ENCODE peak calls at places on chromosomes 7 and 10, in six cellular contexts. S, N, W, V, T and K are unnamed samples.

GRCh38 chr7:96182424-96183158 is 139.3 kb downstream of the SLC25A13 start:
- DNase-seq in W (no peak), V (no peak), T (no peak), N (no peak), S (no peak), K (no peak)

GRCh38 chr10:119268871-119269506 is 61.6 kb downstream of the GRK5 start:
- DNase-seq in W (no peak), T (no peak), V (peak), N (no peak), S (no peak), K (no peak)

GRCh38 chr10:49488056-49488455 is 50.9 kb downstream of the ERCC6 start:
- DNase-seq in S (no peak), W (peak), V (no peak), N (no peak), T (no peak), K (no peak)

GRCh38 chr10:124701881-124702656 is 42.1 kb downstream of the FAM53B start:
- DNase-seq in W (no peak), T (no peak), V (peak), S (no peak), N (no peak), K (no peak)

GRCh38 chr10:112259688-112260087 is 23.5 kb upstream of the TECTB start:
- DNase-seq in S (no peak), N (no peak), T (no peak), V (no peak), W (no peak), K (no peak)

GRCh38 chr10:30990971-30991646 is 40.6 kb downstream of the ZNF438 start:
- DNase-seq in V (no peak), W (no peak), N (no peak), S (no peak), T (no peak), K (no peak)

GRCh38 chr10:86341361-86341811 is 25.2 kb downstream of the GRID1 start:
- DNase-seq in W (peak), N (no peak), S (no peak), V (no peak), T (no peak), K (peak)

GRCh38 chr10:48279081-48279751 is 4.7 kb upstream of the FRMPD2 start:
- DNase-seq in V (no peak), N (no peak), S (no peak), W (no peak), T (no peak), K (no peak)

GRCh38 chr10:97399843-97400545 is 1.1 kb downstream of the RRP12 start:
- DNase-seq in V (peak), N (peak), W (peak), S (peak), T (peak), K (peak)

GRCh38 chr7:54811016-54811924 is 52.3 kb upstream of the SEC61G start:
- DNase-seq in N (no peak), T (no peak), V (no peak), W (no peak), S (peak), K (peak)

GRCh38 chr7:4097001-4097609 is 585.0 kb upstream of the FOXK1 start:
- DNase-seq in S (no peak), V (no peak), N (no peak), W (no peak), T (no peak), K (no peak)

GRCh38 chr7:135206887-135207738 is 4.2 kb downstream of the WDR91 start:
- DNase-seq in N (no peak), T (no peak), S (no peak), W (no peak), V (no peak), K (no peak)

GRCh38 chr10:4527281-4527960 is 298.6 kb upstream of the AKR1E2 start:
- DNase-seq in N (no peak), W (no peak), V (no peak), T (no peak), S (peak), K (peak)

GRCh38 chr10:17026686-17027485 is 102.7 kb downstream of the CUBN start:
- DNase-seq in S (peak), N (no peak), W (no peak), V (no peak), T (no peak), K (peak)

GRCh38 chr10:111360260-111360925 is 283.6 kb downstream of the ADRA2A start:
- DNase-seq in T (peak), S (peak), W (peak), V (peak), N (peak), K (peak)

GRCh38 chr10:22606164-22606614 is 108.2 kb downstream of the PIP4K2A start:
- DNase-seq in N (no peak), S (peak), V (peak), W (no peak), T (no peak), K (peak)

GRCh38 chr10:29663718-29664117 is 28.9 kb upstream of the SVIL start:
- DNase-seq in N (no peak), S (no peak), V (no peak), W (no peak), T (no peak), K (no peak)

GRCh38 chr10:132780356-132780755 is 5.6 kb downstream of the NKX6-2 start:
- DNase-seq in N (no peak), V (no peak), S (no peak), W (no peak), T (no peak), K (no peak)

GRCh38 chr10:130335336-130335735 is 199.1 kb downstream of the GLRX3 start:
- DNase-seq in N (no peak), W (no peak), T (no peak), S (no peak), V (no peak), K (no peak)

GRCh38 chr7:158535079-158535478 is 52.5 kb downstream of the PTPRN2 start:
- DNase-seq in S (no peak), N (no peak), T (no peak), V (no peak), W (no peak), K (no peak)

GRCh38 chr7:154842608-154843007 is 160.3 kb downstream of the PAXIP1 start:
- DNase-seq in S (peak), V (no peak), N (no peak), T (no peak), W (peak), K (no peak)

GRCh38 chr10:102677736-102678354 is 33.6 kb downstream of the TRIM8 start:
- DNase-seq in T (no peak), W (no peak), S (no peak), V (no peak), N (no peak), K (no peak)

GRCh38 chr7:82443044-82443800 is at the start of gene CACNA2D1:
- DNase-seq in S (no peak), W (peak), T (peak), V (peak), N (no peak), K (peak)

GRCh38 chr7:140230517-140230861 is 53.7 kb upstream of the KDM7A start:
- DNase-seq in W (peak), N (no peak), V (peak), T (peak), S (no peak), K (peak)

GRCh38 chr7:1076184-1077072 is 11.5 kb upstream of the GPER1 start:
- DNase-seq in V (no peak), N (no peak), W (no peak), T (no peak), S (no peak), K (peak)
- TF ChIP-seq EZH2phosphoT487 in V (no peak), N (no peak), W (no peak), T (no peak), S (no peak), K (no peak)

GRCh38 chr7:47255007-47255406 is 326.9 kb downstream of the TNS3 start:
- DNase-seq in N (no peak), W (no peak), V (no peak), S (no peak), T (no peak), K (no peak)
- H3K9ac ChIP-seq in N (no peak), W (no peak), V (no peak), S (no peak), T (no peak), K (no peak)

GRCh38 chr7:98423043-98423442 is 22.2 kb upstream of the BAIAP2L1 start:
- DNase-seq in T (no peak), S (peak), N (peak), W (peak), V (no peak), K (peak)
- TF ChIP-seq EZH2phosphoT487 in T (no peak), S (no peak), N (no peak), W (no peak), V (no peak), K (no peak)

DNA sequence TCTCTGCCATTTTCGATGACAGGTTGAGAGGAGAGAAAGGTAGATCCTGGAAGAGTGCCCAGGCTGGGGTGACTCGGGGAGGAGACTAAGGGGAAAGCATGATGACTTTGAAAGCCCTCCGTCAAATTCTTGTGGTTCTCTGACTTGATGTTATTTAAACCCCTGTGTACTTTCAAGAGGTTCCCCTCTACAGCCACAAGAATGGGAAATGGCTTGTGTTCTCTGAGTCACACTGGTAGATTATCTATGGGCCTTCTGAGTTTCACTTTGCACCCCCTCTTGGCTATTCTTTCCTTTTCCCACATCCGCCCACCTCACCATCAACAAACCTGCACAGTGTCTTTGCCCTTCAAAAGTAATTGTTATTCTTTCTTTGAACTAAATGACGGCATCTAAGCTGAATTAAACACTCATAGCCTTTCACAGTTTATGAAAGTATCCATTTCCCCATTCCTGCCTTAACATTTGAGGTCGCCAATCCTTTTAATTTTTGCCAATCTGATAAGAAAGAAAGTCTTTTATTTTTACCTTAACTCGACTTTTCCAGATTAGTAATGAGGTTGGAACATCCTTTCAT is 24.1 kb downstream of the PRF1 start:
- DNase-seq in V (peak), T (no peak), W (no peak), S (peak), N (peak), K (peak)
- H3K9ac ChIP-seq in V (peak), T (no peak), W (no peak), S (peak), N (peak), K (no peak)

DNA sequence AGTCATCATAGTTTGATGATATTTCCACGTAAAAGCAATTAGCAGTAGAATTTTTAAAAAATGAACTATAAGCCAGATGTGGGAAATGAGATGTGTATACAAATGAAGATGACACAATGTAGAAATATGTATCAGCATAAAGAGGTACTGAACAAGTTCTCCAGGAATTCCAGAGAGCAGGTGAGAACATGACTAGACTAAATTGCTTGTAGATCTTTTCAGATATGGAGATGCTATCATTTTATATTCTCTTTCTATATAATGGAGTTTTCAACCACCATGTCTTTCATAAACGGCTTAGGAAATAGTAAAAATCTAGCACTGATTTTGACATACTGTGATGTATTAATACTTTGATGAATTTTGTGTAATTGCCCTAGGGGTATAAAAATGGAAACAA is 130.9 kb downstream of the SEMA3D start:
- DNase-seq in T (no peak), V (no peak), S (peak), N (no peak), W (no peak), K (no peak)
- TF ChIP-seq EZH2phosphoT487 in T (no peak), V (no peak), S (no peak), N (no peak), W (no peak), K (no peak)

DNA sequence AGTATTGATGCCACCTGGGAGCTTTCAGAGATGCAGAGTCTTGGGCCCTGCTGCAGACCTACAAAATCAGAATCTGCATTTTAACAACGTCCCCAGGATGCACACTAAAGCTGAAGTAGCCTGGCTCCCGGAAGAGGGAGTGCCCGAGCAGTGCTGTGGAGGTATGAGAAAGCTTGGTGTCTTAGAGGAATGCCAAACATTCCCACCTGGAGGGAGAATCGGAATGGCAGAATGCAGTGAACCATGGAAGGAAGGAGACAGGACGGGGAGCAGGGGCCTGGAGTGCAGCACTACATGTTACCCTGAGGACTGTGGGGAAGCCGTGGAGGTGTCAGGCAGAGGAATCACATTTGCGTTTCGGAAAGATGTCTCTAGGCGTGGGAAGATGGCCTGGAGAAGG is 90.9 kb downstream of the AOAH start:
- DNase-seq in S (no peak), W (no peak), T (peak), V (no peak), N (no peak), K (no peak)
- H3K9ac ChIP-seq in S (no peak), W (no peak), T (no peak), V (no peak), N (no peak), K (no peak)

DNA sequence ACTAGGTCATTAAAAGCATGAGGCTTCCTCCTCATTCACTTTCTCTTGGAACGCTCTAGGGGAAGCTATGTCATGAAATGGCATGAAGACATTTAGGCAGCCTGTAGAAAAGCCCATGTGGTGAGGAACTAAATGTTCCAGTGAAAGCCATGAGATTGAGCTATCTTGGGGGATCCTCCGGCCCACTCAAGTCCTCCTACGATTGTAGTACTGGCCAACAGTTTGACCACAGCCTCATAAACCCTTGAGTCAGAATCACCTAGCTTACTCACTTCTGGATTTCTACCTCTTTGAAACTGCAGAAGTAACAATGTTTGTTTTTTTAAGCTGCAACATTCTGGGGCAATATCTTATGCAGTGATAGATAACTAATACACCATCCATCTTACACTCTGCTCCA is 605.1 kb downstream of the SORCS1 start:
- DNase-seq in N (no peak), W (no peak), T (no peak), S (peak), V (no peak), K (peak)
- TF ChIP-seq EZH2phosphoT487 in N (no peak), W (no peak), T (no peak), S (no peak), V (no peak), K (no peak)